ENCODE peak calls at places on chromosomes 2 and 18, in nine cellular contexts. One of them, this sample, is unnamed.
A peak's percentile ranks its signal among the peaks of the same experiment; 100 is the strongest.

GRCh38 chr2:236444187-236444586 is 125.4 kb upstream of the ACKR3 start:
- DNase-seq in H1: no peak
- DNase-seq in PC-3: no peak
- DNase-seq in astrocyte of the cerebellum: no peak
- DNase-seq in brain microvascular endothelial cell: no peak
- DNase-seq in stomach: no peak
- DNase-seq in choroid plexus epithelial cell: no peak
- DNase-seq in pancreas: no peak
- DNase-seq in coronary artery: no peak
- DNase-seq in this sample: no peak

GRCh38 chr2:189076572-189076971 is 102.4 kb downstream of the COL3A1 start:
- DNase-seq in H1: no peak
- DNase-seq in PC-3: peak; percentile 12
- DNase-seq in astrocyte of the cerebellum: no peak
- DNase-seq in brain microvascular endothelial cell: peak; percentile 41
- DNase-seq in stomach: no peak
- DNase-seq in choroid plexus epithelial cell: peak; percentile 72
- DNase-seq in pancreas: no peak
- DNase-seq in coronary artery: no peak
- DNase-seq in this sample: peak; percentile 66

GRCh38 chr2:151771599-151772358 is 37.5 kb upstream of the NEB start:
- DNase-seq in H1: no peak
- DNase-seq in PC-3: no peak
- DNase-seq in astrocyte of the cerebellum: peak; percentile 19
- DNase-seq in brain microvascular endothelial cell: no peak
- DNase-seq in stomach: no peak
- DNase-seq in choroid plexus epithelial cell: no peak
- DNase-seq in pancreas: no peak
- DNase-seq in coronary artery: peak; percentile 75
- DNase-seq in this sample: peak; percentile 77

GRCh38 chr2:136067465-136067864 is 50.5 kb downstream of the CXCR4 start:
- DNase-seq in H1: no peak
- DNase-seq in PC-3: no peak
- DNase-seq in astrocyte of the cerebellum: no peak
- DNase-seq in brain microvascular endothelial cell: no peak
- DNase-seq in stomach: no peak
- DNase-seq in choroid plexus epithelial cell: no peak
- DNase-seq in pancreas: no peak
- DNase-seq in coronary artery: no peak
- DNase-seq in this sample: no peak

GRCh38 chr2:45343618-45344017 is 267.4 kb downstream of the SRBD1 start:
- DNase-seq in H1: peak; percentile 44
- DNase-seq in PC-3: no peak
- DNase-seq in astrocyte of the cerebellum: no peak
- DNase-seq in brain microvascular endothelial cell: peak; percentile 45
- DNase-seq in stomach: no peak
- DNase-seq in choroid plexus epithelial cell: no peak
- DNase-seq in pancreas: no peak
- DNase-seq in coronary artery: peak; percentile 49
- DNase-seq in this sample: no peak

GRCh38 chr2:239285071-239285931 is 115.5 kb downstream of the HDAC4 start:
- DNase-seq in H1: no peak
- DNase-seq in PC-3: no peak
- DNase-seq in astrocyte of the cerebellum: no peak
- DNase-seq in brain microvascular endothelial cell: no peak
- DNase-seq in stomach: no peak
- DNase-seq in choroid plexus epithelial cell: peak; percentile 52
- DNase-seq in pancreas: no peak
- DNase-seq in coronary artery: no peak
- DNase-seq in this sample: no peak

GRCh38 chr2:157338013-157338412 is 12.4 kb upstream of the ERMN start:
- DNase-seq in H1: no peak
- DNase-seq in PC-3: no peak
- DNase-seq in astrocyte of the cerebellum: no peak
- DNase-seq in brain microvascular endothelial cell: no peak
- DNase-seq in stomach: no peak
- DNase-seq in choroid plexus epithelial cell: no peak
- DNase-seq in pancreas: no peak
- DNase-seq in coronary artery: no peak
- DNase-seq in this sample: no peak

GRCh38 chr2:129870646-129871335 is 108.7 kb upstream of the RAB6C start:
- DNase-seq in H1: peak; percentile 26
- DNase-seq in PC-3: no peak
- DNase-seq in astrocyte of the cerebellum: no peak
- DNase-seq in brain microvascular endothelial cell: no peak
- DNase-seq in stomach: no peak
- DNase-seq in choroid plexus epithelial cell: no peak
- DNase-seq in pancreas: no peak
- DNase-seq in coronary artery: no peak
- DNase-seq in this sample: no peak

GRCh38 chr2:45759310-45759851 is 107.9 kb downstream of the PRKCE start:
- DNase-seq in H1: no peak
- DNase-seq in PC-3: no peak
- DNase-seq in astrocyte of the cerebellum: no peak
- DNase-seq in brain microvascular endothelial cell: peak; percentile 49
- DNase-seq in stomach: no peak
- DNase-seq in choroid plexus epithelial cell: peak; percentile 58
- DNase-seq in pancreas: no peak
- DNase-seq in coronary artery: no peak
- DNase-seq in this sample: peak; percentile 87

GRCh38 chr2:100011272-100011711 is 131.1 kb downstream of the AFF3 start:
- DNase-seq in H1: no peak
- DNase-seq in PC-3: no peak
- DNase-seq in astrocyte of the cerebellum: peak; percentile 90
- DNase-seq in brain microvascular endothelial cell: peak; percentile 93
- DNase-seq in stomach: no peak
- DNase-seq in choroid plexus epithelial cell: peak; percentile 93
- DNase-seq in pancreas: no peak
- DNase-seq in coronary artery: no peak
- DNase-seq in this sample: peak; percentile 77

GRCh38 chr2:131038258-131039100 is 54.8 kb downstream of the FAM168B start:
- DNase-seq in H1: no peak
- DNase-seq in PC-3: no peak
- DNase-seq in astrocyte of the cerebellum: no peak
- DNase-seq in brain microvascular endothelial cell: no peak
- DNase-seq in stomach: no peak
- DNase-seq in choroid plexus epithelial cell: no peak
- DNase-seq in pancreas: no peak
- DNase-seq in coronary artery: no peak
- DNase-seq in this sample: no peak

GRCh38 chr18:9613550-9614400 is 584 bp downstream of the PPP4R1 start:
- DNase-seq in H1: peak; percentile 70
- DNase-seq in PC-3: peak; percentile 65
- DNase-seq in astrocyte of the cerebellum: no peak
- DNase-seq in brain microvascular endothelial cell: no peak
- DNase-seq in stomach: peak; percentile 57
- DNase-seq in choroid plexus epithelial cell: peak; percentile 46
- DNase-seq in pancreas: peak; percentile 59
- DNase-seq in coronary artery: peak; percentile 81
- DNase-seq in this sample: no peak

GRCh38 chr2:188322569-188323531 is 31.2 kb downstream of the GULP1 start:
- DNase-seq in H1: no peak
- DNase-seq in PC-3: peak; percentile 75
- DNase-seq in astrocyte of the cerebellum: peak; percentile 92
- DNase-seq in brain microvascular endothelial cell: peak; percentile 75
- DNase-seq in stomach: no peak
- DNase-seq in choroid plexus epithelial cell: peak; percentile 94
- DNase-seq in pancreas: peak; percentile 25
- DNase-seq in coronary artery: no peak
- DNase-seq in this sample: peak; percentile 40

GRCh38 chr2:203404996-203405395 is 76.8 kb downstream of the ABI2 start:
- DNase-seq in H1: no peak
- DNase-seq in PC-3: no peak
- DNase-seq in astrocyte of the cerebellum: peak; percentile 44
- DNase-seq in brain microvascular endothelial cell: no peak
- DNase-seq in stomach: no peak
- DNase-seq in choroid plexus epithelial cell: no peak
- DNase-seq in pancreas: no peak
- DNase-seq in coronary artery: no peak
- DNase-seq in this sample: peak; percentile 85

GRCh38 chr2:53515435-53516332 is 251.9 kb upstream of the CHAC2 start:
- DNase-seq in H1: no peak
- DNase-seq in PC-3: peak; percentile 41
- DNase-seq in astrocyte of the cerebellum: no peak
- DNase-seq in brain microvascular endothelial cell: no peak
- DNase-seq in stomach: no peak
- DNase-seq in choroid plexus epithelial cell: no peak
- DNase-seq in pancreas: peak; percentile 24
- DNase-seq in coronary artery: no peak
- DNase-seq in this sample: peak; percentile 1

GRCh38 chr2:172102858-172103359 is at the start of gene DLX2:
- DNase-seq in H1: peak; percentile 92
- DNase-seq in PC-3: peak; percentile 92
- DNase-seq in astrocyte of the cerebellum: peak; percentile 65
- DNase-seq in brain microvascular endothelial cell: peak; percentile 79
- DNase-seq in stomach: peak; percentile 78
- DNase-seq in choroid plexus epithelial cell: peak; percentile 79
- DNase-seq in pancreas: peak; percentile 75
- DNase-seq in coronary artery: no peak
- DNase-seq in this sample: peak; percentile 78

DNA sequence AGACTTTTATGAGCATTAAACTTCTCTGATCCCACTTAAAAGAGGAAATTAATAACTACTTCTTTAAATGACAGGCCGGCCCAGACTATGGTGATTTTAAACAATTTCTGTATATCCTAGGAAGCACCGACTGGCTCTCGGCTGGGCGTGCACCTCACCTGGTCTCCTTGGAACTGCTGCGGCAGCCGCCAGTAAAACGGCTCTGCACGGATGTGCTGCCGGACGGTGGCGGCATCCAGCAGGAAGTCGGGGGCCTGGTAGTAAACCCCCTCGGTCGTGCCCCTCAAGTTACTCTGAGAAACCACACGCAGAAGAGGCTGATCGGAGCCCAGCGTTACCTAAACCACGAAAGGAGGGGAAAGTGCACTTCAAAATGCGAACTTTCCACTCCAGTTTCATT is 106.5 kb downstream of the LAMA1 start:
- DNase-seq in H1: no peak
- DNase-seq in PC-3: no peak
- DNase-seq in astrocyte of the cerebellum: no peak
- DNase-seq in brain microvascular endothelial cell: no peak
- DNase-seq in stomach: no peak
- DNase-seq in choroid plexus epithelial cell: no peak
- DNase-seq in pancreas: no peak
- DNase-seq in coronary artery: no peak
- DNase-seq in this sample: no peak
- H3K4me3 ChIP-seq in H1: no peak overlapping the region
- H3K4me3 ChIP-seq in PC-3: no peak overlapping the region
- H3K4me3 ChIP-seq in astrocyte of the cerebellum: no peak overlapping the region
- H3K4me3 ChIP-seq in brain microvascular endothelial cell: no peak overlapping the region
- H3K4me3 ChIP-seq in stomach: no peak overlapping the region
- H3K4me3 ChIP-seq in choroid plexus epithelial cell: no peak overlapping the region
- H3K4me3 ChIP-seq in pancreas: no peak overlapping the region
- H3K4me3 ChIP-seq in coronary artery: no peak overlapping the region
- H3K4me3 ChIP-seq in this sample: no peak overlapping the region

GRCh38 chr2:37343537-37344434 is 644 bp upstream of the QPCT start:
- DNase-seq in H1: no peak
- DNase-seq in PC-3: peak; percentile 31
- DNase-seq in astrocyte of the cerebellum: peak; percentile 34
- DNase-seq in brain microvascular endothelial cell: peak; percentile 51
- DNase-seq in stomach: no peak
- DNase-seq in choroid plexus epithelial cell: peak; percentile 80
- DNase-seq in pancreas: no peak
- DNase-seq in coronary artery: no peak
- DNase-seq in this sample: peak; percentile 81
- H3K4me3 ChIP-seq in H1: peak overlapping the region; percentile 46
- H3K4me3 ChIP-seq in PC-3: no peak overlapping the region
- H3K4me3 ChIP-seq in astrocyte of the cerebellum: peak overlapping the region; percentile 57
- H3K4me3 ChIP-seq in brain microvascular endothelial cell: peak overlapping the region; percentile 73
- H3K4me3 ChIP-seq in stomach: peak overlapping the region; percentile 58
- H3K4me3 ChIP-seq in choroid plexus epithelial cell: peak overlapping the region; percentile 70
- H3K4me3 ChIP-seq in pancreas: peak overlapping the region; percentile 50
- H3K4me3 ChIP-seq in coronary artery: peak overlapping the region; percentile 95
- H3K4me3 ChIP-seq in this sample: peak overlapping the region; percentile 40

GRCh38 chr2:24489465-24489864 is 1.6 kb upstream of the NCOA1 start:
- DNase-seq in H1: peak; percentile 51
- DNase-seq in PC-3: no peak
- DNase-seq in astrocyte of the cerebellum: no peak
- DNase-seq in brain microvascular endothelial cell: no peak
- DNase-seq in stomach: no peak
- DNase-seq in choroid plexus epithelial cell: no peak
- DNase-seq in pancreas: no peak
- DNase-seq in coronary artery: no peak
- DNase-seq in this sample: no peak
- H3K4me3 ChIP-seq in H1: peak overlapping the region; percentile 59
- H3K4me3 ChIP-seq in PC-3: no peak overlapping the region
- H3K4me3 ChIP-seq in astrocyte of the cerebellum: no peak overlapping the region
- H3K4me3 ChIP-seq in brain microvascular endothelial cell: no peak overlapping the region
- H3K4me3 ChIP-seq in stomach: no peak overlapping the region
- H3K4me3 ChIP-seq in choroid plexus epithelial cell: no peak overlapping the region
- H3K4me3 ChIP-seq in pancreas: no peak overlapping the region
- H3K4me3 ChIP-seq in coronary artery: no peak overlapping the region
- H3K4me3 ChIP-seq in this sample: no peak overlapping the region

GRCh38 chr2:96470636-96471035 is 34.5 kb downstream of the NEURL3 start:
- DNase-seq in H1: peak; percentile 96
- DNase-seq in PC-3: no peak
- DNase-seq in astrocyte of the cerebellum: no peak
- DNase-seq in brain microvascular endothelial cell: peak; percentile 4
- DNase-seq in stomach: peak; percentile 70
- DNase-seq in choroid plexus epithelial cell: peak; percentile 17
- DNase-seq in pancreas: peak; percentile 75
- DNase-seq in coronary artery: no peak
- DNase-seq in this sample: peak; percentile 6
- H3K4me3 ChIP-seq in H1: no peak overlapping the region
- H3K4me3 ChIP-seq in PC-3: no peak overlapping the region
- H3K4me3 ChIP-seq in astrocyte of the cerebellum: peak overlapping the region; percentile 24
- H3K4me3 ChIP-seq in brain microvascular endothelial cell: peak overlapping the region; percentile 35
- H3K4me3 ChIP-seq in stomach: peak overlapping the region; percentile 30
- H3K4me3 ChIP-seq in choroid plexus epithelial cell: no peak overlapping the region
- H3K4me3 ChIP-seq in pancreas: peak overlapping the region; percentile 22
- H3K4me3 ChIP-seq in coronary artery: peak overlapping the region; percentile 65
- H3K4me3 ChIP-seq in this sample: no peak overlapping the region

DNA sequence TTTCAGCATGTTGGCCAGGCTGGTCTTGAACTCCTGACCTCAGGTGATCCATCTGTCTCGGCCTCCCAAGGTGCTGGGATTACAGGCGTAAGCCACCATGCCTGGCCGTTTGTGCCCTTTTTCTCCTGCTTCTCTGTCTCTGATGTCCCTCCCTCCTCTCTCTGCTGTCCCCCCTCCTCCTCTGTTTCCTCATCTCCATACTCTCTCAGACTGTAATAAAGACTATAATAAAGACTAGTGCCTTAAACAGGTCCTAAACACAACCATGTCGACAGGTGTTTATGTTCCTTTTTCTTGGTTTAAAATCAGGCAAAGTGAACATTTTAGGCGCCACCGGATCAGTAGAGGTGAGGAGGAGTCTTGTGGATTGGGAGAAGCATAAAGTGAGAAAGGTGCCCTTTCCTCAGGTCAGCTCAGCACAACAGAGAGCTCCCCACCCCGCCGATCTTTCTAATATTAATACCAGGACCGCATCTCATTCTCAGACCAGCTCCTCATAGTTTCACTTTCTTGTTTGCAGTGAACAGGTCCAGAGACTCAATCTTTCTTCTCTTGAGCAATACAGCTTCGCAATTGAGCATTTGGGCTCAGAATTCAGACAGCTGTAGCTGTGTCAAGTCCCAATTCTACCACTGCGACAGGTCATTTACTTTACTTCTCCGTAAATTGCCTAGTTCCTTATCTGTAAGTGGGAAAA is 23.7 kb downstream of the TIMM21 start:
- DNase-seq in H1: no peak
- DNase-seq in PC-3: no peak
- DNase-seq in astrocyte of the cerebellum: no peak
- DNase-seq in brain microvascular endothelial cell: no peak
- DNase-seq in stomach: no peak
- DNase-seq in choroid plexus epithelial cell: peak; percentile 24
- DNase-seq in pancreas: no peak
- DNase-seq in coronary artery: no peak
- DNase-seq in this sample: no peak
- H3K4me3 ChIP-seq in H1: no peak overlapping the region
- H3K4me3 ChIP-seq in PC-3: peak overlapping the region; percentile 53
- H3K4me3 ChIP-seq in astrocyte of the cerebellum: no peak overlapping the region
- H3K4me3 ChIP-seq in brain microvascular endothelial cell: no peak overlapping the region
- H3K4me3 ChIP-seq in stomach: peak overlapping the region; percentile 32
- H3K4me3 ChIP-seq in choroid plexus epithelial cell: no peak overlapping the region
- H3K4me3 ChIP-seq in pancreas: peak overlapping the region; percentile 32
- H3K4me3 ChIP-seq in coronary artery: no peak overlapping the region
- H3K4me3 ChIP-seq in this sample: peak overlapping the region; percentile 13